ENCODE peak calls at places on chromosome 16, in five cellular contexts. Y is GM23338, M is HCT116, U is fibroblast of lung, B is adrenal gland. I is an unnamed sample.

GRCh38 chr16:52630711-52631110 is 83.8 kb upstream of the TOX3 start:
- DNase-seq in Y (no peak), M (no peak), U (no peak), B (no peak), I (no peak)

GRCh38 chr16:12917246-12917645 is 15.8 kb downstream of the SHISA9 start:
- DNase-seq in Y (no peak), M (no peak), U (no peak), B (no peak), I (no peak)

GRCh38 chr16:79628501-79628975 is 28.0 kb upstream of the MAF start:
- DNase-seq in Y (no peak), M (no peak), U (peak), B (no peak), I (no peak)

GRCh38 chr16:25023541-25023940 is 8.4 kb upstream of the ARHGAP17 start:
- DNase-seq in Y (no peak), M (no peak), U (no peak), B (no peak), I (no peak)

GRCh38 chr16:46573008-46573833 is 48.0 kb downstream of the SHCBP1 start:
- DNase-seq in Y (no peak), M (no peak), U (peak), B (no peak), I (no peak)

GRCh38 chr16:50547340-50547865 is 793 bp upstream of the NKD1 start:
- DNase-seq in Y (peak), M (peak), U (peak), B (peak), I (no peak)

GRCh38 chr16:17803625-17804410 is 333.1 kb upstream of the XYLT1 start:
- DNase-seq in Y (no peak), M (no peak), U (peak), B (no peak), I (no peak)

GRCh38 chr16:2339521-2340484 is 725 bp downstream of the ABCA3 start:
- DNase-seq in Y (peak), M (no peak), U (peak), B (peak), I (peak)

GRCh38 chr16:17345043-17345442 is 125.7 kb downstream of the XYLT1 start:
- DNase-seq in Y (no peak), M (no peak), U (peak), B (peak), I (no peak)

GRCh38 chr16:48353565-48354163 is 31.5 kb downstream of the SIAH1 start:
- DNase-seq in Y (peak), M (peak), U (peak), B (peak), I (no peak)

GRCh38 chr16:17304124-17304813 is 166.5 kb downstream of the XYLT1 start:
- DNase-seq in Y (no peak), M (peak), U (no peak), B (no peak), I (no peak)

GRCh38 chr16:2033057-2033911 is 6.6 kb downstream of the NHERF2 start:
- DNase-seq in Y (no peak), M (no peak), U (peak), B (peak), I (peak)

GRCh38 chr16:75042423-75043174 is 43.8 kb downstream of the ZNRF1 start:
- DNase-seq in Y (no peak), M (no peak), U (no peak), B (no peak), I (no peak)

GRCh38 chr16:75039941-75040340 is 41.1 kb downstream of the ZNRF1 start:
- DNase-seq in Y (no peak), M (no peak), U (no peak), B (peak), I (no peak)

GRCh38 chr16:75043175-75043937 is 44.5 kb downstream of the ZNRF1 start:
- DNase-seq in Y (no peak), M (no peak), U (peak), B (no peak), I (no peak)

GRCh38 chr16:75035410-75035968 is 36.7 kb downstream of the ZNRF1 start:
- DNase-seq in Y (no peak), M (no peak), U (no peak), B (peak), I (peak)

DNA sequence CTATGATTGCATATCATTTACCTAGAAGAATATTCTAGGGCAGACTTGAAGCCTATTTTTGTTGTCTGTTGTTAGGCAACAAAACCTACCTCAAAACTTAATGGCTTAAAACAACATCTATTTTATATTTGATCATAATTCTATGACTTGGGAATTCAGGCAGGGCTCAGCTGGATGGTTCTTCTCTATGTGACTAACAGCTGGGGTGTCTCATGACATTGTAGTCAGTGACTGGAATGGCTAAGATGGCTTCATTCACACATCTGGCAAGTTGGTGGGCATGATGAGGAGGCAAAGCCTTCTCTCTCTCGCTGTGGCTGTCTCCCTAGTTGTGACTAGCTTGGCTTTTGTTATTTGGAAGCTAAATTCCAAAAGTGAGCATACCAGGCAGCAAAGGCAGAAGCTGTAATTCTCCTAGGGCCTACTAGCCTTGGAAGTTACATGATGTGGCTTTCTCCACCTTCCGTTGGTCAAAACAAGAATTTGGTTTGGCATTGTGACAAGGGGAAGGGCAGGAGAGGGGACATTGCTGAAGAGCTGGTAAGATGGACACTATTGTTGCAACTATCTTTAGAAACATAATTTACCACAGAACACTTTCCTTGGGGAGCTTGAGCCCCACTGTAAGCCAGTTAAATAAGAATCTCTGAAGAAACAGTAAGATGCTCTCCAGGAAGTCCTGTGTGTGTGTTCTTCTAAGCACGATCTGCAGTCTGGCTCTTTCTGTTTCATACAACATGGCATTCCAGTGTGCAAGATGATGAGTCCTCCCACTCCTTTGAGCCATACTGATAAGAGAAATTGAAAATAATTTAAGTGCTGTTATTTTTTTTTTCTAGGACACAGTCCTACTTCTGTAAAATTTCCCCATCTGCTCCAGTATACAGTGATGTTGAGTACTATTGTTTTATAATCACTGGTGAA is 39.5 kb downstream of the ZNRF1 start:
- DNase-seq in Y (no peak), M (no peak), U (peak), B (peak), I (no peak)
- H3K27ac ChIP-seq in Y (no peak), M (no peak), U (no peak), B (no peak), I (no peak)

DNA sequence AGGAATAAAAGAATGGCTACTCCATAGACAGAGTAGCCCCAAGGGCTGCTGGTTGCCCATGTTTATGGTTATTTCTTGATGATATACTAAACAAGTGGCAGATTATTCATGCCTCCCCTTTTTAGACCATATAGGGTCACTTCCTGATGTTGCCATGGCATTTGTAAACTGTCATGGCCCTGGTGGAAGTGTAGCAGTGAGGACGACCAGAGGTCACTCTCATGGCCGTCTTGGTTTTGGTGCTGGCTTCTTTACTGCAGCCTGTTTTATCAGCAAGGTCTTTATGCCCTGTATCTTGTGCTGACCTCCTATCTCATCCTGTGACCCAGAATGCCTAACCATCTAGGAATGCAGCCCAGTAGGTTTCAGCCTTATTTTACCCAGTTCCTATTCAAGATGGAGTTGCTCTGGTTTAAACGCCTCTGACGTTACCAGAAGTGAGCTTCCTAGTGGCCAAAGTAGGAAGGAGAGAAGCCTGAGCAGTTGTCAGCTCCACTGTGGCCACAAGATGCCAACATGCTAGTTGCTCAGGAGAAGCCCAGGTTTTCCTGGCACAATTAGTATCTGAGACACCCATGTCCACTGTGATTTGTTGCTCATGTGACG is 17.2 kb downstream of the CPNE2 start:
- DNase-seq in Y (no peak), M (no peak), U (no peak), B (no peak), I (no peak)
- TF ChIP-seq CTCF in Y (no peak), M (no peak), U (no peak), B (no peak), I (no peak)

DNA sequence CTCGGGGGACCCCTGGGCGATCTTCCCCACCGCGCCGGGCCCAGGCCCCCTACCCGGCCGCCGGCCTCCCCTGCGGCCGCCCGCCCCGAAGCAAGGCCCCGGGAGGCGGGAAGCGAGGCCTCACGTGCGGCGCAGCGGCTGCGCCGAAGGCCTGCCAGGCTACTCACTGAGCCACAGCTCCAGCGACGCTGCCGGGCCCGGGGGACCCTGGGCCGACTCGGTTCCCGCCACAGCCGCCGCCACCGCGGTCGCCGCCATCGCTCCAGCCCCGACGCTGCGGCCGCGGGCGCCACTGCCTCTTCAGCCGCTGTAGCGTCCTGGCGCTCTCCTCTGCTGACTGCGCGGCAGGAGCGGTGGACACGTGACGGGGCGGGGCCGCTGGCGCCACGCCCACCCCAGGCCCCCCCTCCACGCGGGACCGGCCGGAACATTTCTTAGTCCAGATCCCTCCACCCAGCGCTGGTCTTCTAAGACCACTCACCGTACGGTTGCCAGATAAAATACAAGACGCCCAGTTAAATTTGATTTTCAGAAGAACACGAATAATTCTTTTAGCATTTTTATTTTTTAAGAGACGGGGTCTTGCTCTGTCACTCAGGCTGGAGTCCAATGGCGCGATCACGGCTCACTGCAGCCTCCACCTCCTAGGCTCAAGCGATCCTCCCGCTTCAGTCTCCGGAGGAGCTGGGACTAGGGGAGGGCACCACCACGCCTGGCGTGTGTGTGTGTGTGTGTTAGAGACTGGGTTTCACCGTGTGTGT is at the start of gene GGA2:
- DNase-seq in Y (peak), M (peak), U (peak), B (peak), I (peak)
- H3K27ac ChIP-seq in Y (peak), M (peak), U (peak), B (no peak), I (peak)

GRCh38 chr16:3865241-3865640 is 15.3 kb downstream of the CREBBP start:
- DNase-seq in Y (no peak), M (no peak), U (no peak), B (no peak), I (no peak)

GRCh38 chr16:3868967-3869366 is 11.5 kb downstream of the CREBBP start:
- DNase-seq in Y (no peak), M (no peak), U (no peak), B (no peak), I (no peak)

GRCh38 chr16:3868556-3868955 is 12.0 kb downstream of the CREBBP start:
- DNase-seq in Y (no peak), M (no peak), U (no peak), B (no peak), I (no peak)

GRCh38 chr16:3864562-3864961 is 16.0 kb downstream of the CREBBP start:
- DNase-seq in Y (no peak), M (no peak), U (no peak), B (no peak), I (no peak)

DNA sequence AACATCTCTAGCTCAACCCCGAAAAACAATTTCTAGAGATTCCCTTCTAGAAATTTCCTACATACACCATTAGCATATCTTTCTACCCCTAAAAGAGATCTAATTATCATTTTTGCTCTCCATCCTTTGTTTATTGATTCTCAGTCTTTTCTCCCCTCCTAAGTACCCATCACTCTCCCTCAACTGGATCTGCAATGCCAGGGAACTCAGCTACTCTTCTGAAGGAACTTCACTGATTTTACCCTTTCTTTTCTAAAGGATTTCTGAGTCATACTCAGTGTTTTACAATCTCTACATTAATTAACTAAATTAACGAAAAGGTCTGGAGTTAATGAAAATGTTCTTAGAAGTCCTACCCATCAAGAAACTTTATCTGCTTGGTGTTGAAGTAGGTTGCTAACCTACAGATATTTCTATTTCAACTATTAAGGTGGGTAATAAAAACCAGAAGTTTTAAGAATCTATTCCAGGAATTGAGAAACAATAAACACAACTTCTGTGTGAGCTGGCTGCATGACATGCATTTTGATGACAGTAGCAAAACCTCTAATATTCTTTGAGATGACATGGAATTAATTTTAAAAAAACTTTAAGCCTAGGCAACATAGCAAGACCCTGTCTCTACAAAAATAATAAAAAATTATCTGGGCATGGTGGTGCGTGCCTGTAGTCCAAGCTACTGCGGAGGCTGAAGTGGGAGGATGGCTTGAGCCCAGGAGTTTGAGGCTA is 13.6 kb downstream of the CREBBP start:
- DNase-seq in Y (no peak), M (no peak), U (no peak), B (no peak), I (no peak)
- TF ChIP-seq CTCF in Y (no peak), M (no peak), U (no peak), B (no peak), I (no peak)

GRCh38 chr16:3890091-3890490 is 9.6 kb upstream of the CREBBP start:
- DNase-seq in Y (no peak), M (no peak), U (no peak), B (no peak), I (peak)
- H3K27ac ChIP-seq in Y (no peak), M (no peak), U (no peak), B (no peak), I (no peak)

GRCh38 chr16:85628651-85629050 is 15.5 kb downstream of the GSE1 start:
- DNase-seq in Y (no peak), M (no peak), U (no peak), B (no peak), I (no peak)
- TF ChIP-seq CTCF in Y (peak), M (no peak), U (no peak), B (no peak), I (no peak)

GRCh38 chr16:66265106-66265415 is 101.4 kb upstream of the CDH5 start:
- DNase-seq in Y (no peak), M (no peak), U (no peak), B (no peak), I (peak)

GRCh38 chr16:66265556-66266133 is 100.8 kb upstream of the CDH5 start:
- DNase-seq in Y (no peak), M (no peak), U (no peak), B (no peak), I (peak)

GRCh38 chr16:66264311-66265105 is 102.0 kb upstream of the CDH5 start:
- DNase-seq in Y (no peak), M (no peak), U (peak), B (no peak), I (peak)

GRCh38 chr16:66267287-66268137 is 99.0 kb upstream of the CDH5 start:
- DNase-seq in Y (no peak), M (no peak), U (no peak), B (no peak), I (peak)

DNA sequence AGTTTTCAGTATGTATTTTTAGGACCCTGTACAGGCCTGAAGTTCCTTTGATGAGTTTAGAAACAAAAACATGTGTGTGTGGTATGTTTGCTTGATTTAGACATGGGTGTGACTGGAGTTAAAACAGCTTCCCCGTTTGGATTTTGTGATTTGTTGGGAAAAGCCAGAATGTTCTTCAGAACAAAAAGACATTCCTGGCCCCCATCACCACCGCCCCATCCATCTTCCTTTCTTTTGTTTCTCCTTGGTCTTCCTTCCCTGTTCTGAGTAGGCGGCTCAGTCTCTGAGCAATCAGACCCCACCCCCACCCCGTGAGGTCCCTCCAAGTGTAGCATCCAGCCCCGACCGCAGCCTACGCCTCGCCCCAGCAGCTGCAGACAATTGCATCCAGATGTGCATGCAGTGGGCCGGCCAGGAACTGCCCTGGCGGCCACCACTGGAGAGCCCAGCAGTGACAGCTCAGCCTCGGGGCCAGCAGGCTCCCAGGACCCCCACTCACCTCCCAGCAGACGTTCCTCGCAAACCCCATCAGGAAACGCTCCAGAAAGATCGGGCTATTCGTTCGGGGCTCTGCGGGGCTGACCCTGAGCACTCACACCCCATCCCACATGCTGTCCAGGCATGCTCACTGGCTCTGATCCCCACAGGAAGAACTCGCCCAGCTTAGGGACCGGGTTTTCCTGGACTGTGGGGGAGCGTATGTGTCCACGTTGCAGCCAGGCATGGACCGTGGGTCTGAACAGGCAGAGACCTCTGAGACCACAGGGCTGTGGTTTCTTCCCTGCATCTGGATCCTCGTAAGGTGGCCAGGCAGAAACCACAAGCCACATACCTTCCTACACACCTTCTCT is 99.8 kb upstream of the CDH5 start:
- DNase-seq in Y (peak), M (no peak), U (peak), B (no peak), I (peak)
- H3K27ac ChIP-seq in Y (no peak), M (no peak), U (peak), B (no peak), I (peak)

GRCh38 chr16:84040206-84040822 is 2.3 kb downstream of the SLC38A8 start:
- DNase-seq in Y (no peak), M (no peak), U (no peak), B (no peak), I (no peak)
- TF ChIP-seq CTCF in Y (no peak), M (no peak), U (no peak), B (no peak), I (no peak)

DNA sequence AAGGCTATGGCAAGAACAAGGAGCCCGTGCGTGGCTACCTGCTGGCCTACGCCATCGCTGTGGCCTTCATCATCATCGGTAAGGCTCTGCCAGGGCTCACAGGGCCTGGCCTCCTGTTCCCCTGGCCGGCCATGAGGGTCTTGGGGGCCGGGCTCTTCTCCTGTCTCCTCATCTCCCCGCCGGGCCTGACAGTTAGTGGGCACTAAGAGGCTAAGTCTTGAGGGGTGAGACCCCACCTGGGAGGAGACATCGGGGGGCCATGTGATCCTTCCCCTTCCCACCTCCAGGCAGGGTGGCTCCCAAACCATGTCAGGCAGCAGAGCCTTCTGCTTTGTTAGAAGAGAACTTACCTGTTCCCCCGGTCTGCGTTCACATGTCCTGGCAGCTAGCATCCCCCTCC is 15.2 kb downstream of the SLC12A3 start:
- DNase-seq in Y (no peak), M (no peak), U (no peak), B (no peak), I (no peak)
- H3K27ac ChIP-seq in Y (no peak), M (no peak), U (no peak), B (no peak), I (no peak)